ENCODE peak calls at places on chromosome 20, in ten cellular contexts. L is glutamatergic neuron, U is GM20000, Z is H4, T is Ammon's horn, O is ecto neural progenitor cell, B is iris pigment epithelial cell, J is neuronal stem cell, V is nephron progenitor cell, H is osteoblast. C is an unnamed sample.

GRCh38 chr20:34583524-34583923 is 25.0 kb downstream of the MAP1LC3A start:
- DNase-seq in T (no peak), H (no peak), J (no peak), Z (no peak), L (no peak), B (no peak), U (no peak), O (no peak), V (no peak), C (no peak)

GRCh38 chr20:60009826-60010616 is 51.8 kb downstream of the CDH26 start:
- DNase-seq in H (no peak), J (no peak), U (no peak), L (no peak), T (no peak), V (no peak), B (no peak), O (no peak), Z (no peak), C (no peak)

GRCh38 chr20:56171087-56172012 is 77.2 kb upstream of the MC3R start:
- DNase-seq in J (no peak), L (no peak), O (no peak), V (no peak), Z (peak; percentile 44), B (peak; percentile 4), T (peak; percentile 78), H (peak; percentile 31), U (no peak), C (no peak)

GRCh38 chr20:43015566-43015965 is 174.1 kb downstream of the PTPRT start:
- DNase-seq in V (no peak), J (no peak), T (no peak), H (no peak), O (no peak), U (no peak), B (no peak), Z (no peak), L (no peak), C (no peak)

GRCh38 chr20:58717278-58718091 is 24.9 kb downstream of the NPEPL1 start:
- DNase-seq in U (no peak), J (no peak), H (peak; percentile 52), V (no peak), Z (peak; percentile 4), B (no peak), L (no peak), T (peak; percentile 1), O (peak; percentile 38), C (no peak)

GRCh38 chr20:24097051-24097450 is 108.5 kb upstream of the GGTLC1 start:
- DNase-seq in U (no peak), J (no peak), B (no peak), V (no peak), O (no peak), L (no peak), Z (no peak), H (no peak), T (no peak), C (no peak)

GRCh38 chr20:23746321-23746720 is 4.4 kb downstream of the CST1 start:
- DNase-seq in Z (no peak), T (no peak), L (no peak), O (no peak), B (no peak), V (no peak), H (peak; percentile 11), U (no peak), J (no peak), C (no peak)

GRCh38 chr20:59645316-59645715 is 41.0 kb downstream of the PHACTR3 start:
- DNase-seq in T (peak; percentile 85), Z (no peak), B (no peak), H (no peak), U (no peak), J (no peak), L (no peak), V (no peak), O (peak; percentile 29), C (no peak)

GRCh38 chr20:17966432-17967312 is 1.9 kb downstream of the SNX5 start:
- DNase-seq in L (no peak), H (peak; percentile 70), Z (peak; percentile 26), T (no peak), J (no peak), B (peak; percentile 53), V (no peak), U (peak; percentile 42), O (no peak), C (peak; percentile 52)

GRCh38 chr20:20489054-20489453 is 121.2 kb downstream of the INSM1 start:
- DNase-seq in H (no peak), J (no peak), U (peak; percentile 49), O (no peak), T (no peak), V (no peak), Z (no peak), B (peak; percentile 23), L (no peak), C (peak; percentile 56)

GRCh38 chr20:57451759-57452661 is 60.8 kb downstream of the RBM38 start:
- DNase-seq in O (no peak), B (no peak), U (no peak), V (no peak), H (no peak), T (no peak), J (no peak), Z (no peak), L (no peak), C (no peak)

GRCh38 chr20:13788167-13788834 is 3.5 kb downstream of the NDUFAF5 start:
- DNase-seq in Z (peak; percentile 68), B (peak; percentile 81), V (peak; percentile 37), L (peak; percentile 68), H (peak; percentile 81), J (peak; percentile 21), O (peak; percentile 46), T (peak; percentile 57), U (peak; percentile 53), C (peak; percentile 58)

GRCh38 chr20:63703976-63704748 is 3.6 kb downstream of the ARFRP1 start:
- DNase-seq in B (no peak), H (peak; percentile 80), Z (peak; percentile 2), O (peak; percentile 39), L (no peak), J (no peak), T (no peak), V (no peak), U (peak; percentile 6), C (no peak)

GRCh38 chr20:37233471-37234253 is 28.0 kb downstream of the GHRH start:
- DNase-seq in J (no peak), L (no peak), O (no peak), B (no peak), V (no peak), H (no peak), U (no peak), T (no peak), Z (no peak), C (no peak)

GRCh38 chr20:10784337-10785183 is 110.8 kb upstream of the JAG1 start:
- DNase-seq in B (peak; percentile 21), T (no peak), J (no peak), H (no peak), O (no peak), L (no peak), Z (no peak), U (no peak), V (no peak), C (no peak)

GRCh38 chr20:33666293-33667244 is at the start of gene ACTL10:
- DNase-seq in T (peak; percentile 97), L (peak; percentile 91), J (peak; percentile 77), U (peak; percentile 97), Z (no peak), O (peak; percentile 91), V (peak; percentile 85), H (peak; percentile 100), B (peak; percentile 98), C (peak; percentile 99)

GRCh38 chr20:50296450-50297375 is 106.1 kb downstream of the CEBPB start:
- DNase-seq in U (no peak), L (no peak), O (no peak), V (no peak), B (no peak), J (no peak), H (peak; percentile 79), T (no peak), Z (no peak), C (no peak)

GRCh38 chr20:62352402-62353288 is 14.5 kb downstream of the LAMA5 start:
- DNase-seq in L (peak; percentile 19), H (peak; percentile 94), J (no peak), V (no peak), T (peak; percentile 83), Z (peak; percentile 60), B (no peak), U (no peak), O (no peak), C (no peak)

GRCh38 chr20:63628246-63628975 is 1.5 kb upstream of the GMEB2 start:
- DNase-seq in O (no peak), T (no peak), H (peak; percentile 97), U (peak; percentile 79), B (peak; percentile 68), L (peak; percentile 20), V (peak; percentile 26), J (no peak), Z (no peak), C (peak; percentile 76)

GRCh38 chr20:35339007-35339406 is 46.8 kb upstream of the FAM83C start:
- DNase-seq in B (peak; percentile 93), H (no peak), V (no peak), T (no peak), O (no peak), Z (peak; percentile 84), L (no peak), U (no peak), J (no peak), C (peak; percentile 99)

GRCh38 chr20:3710703-3711417 is 1.5 kb downstream of the SIGLEC1 start:
- DNase-seq in J (peak; percentile 80), B (peak; percentile 25), H (peak; percentile 97), O (peak; percentile 93), Z (peak; percentile 37), U (peak; percentile 88), T (peak; percentile 65), V (peak; percentile 94), L (peak; percentile 88), C (peak; percentile 12)

GRCh38 chr20:62808211-62808865 is 3.7 kb downstream of the OGFR start:
- DNase-seq in J (peak; percentile 57), L (peak; percentile 85), Z (no peak), U (peak; percentile 86), V (peak; percentile 89), O (peak; percentile 87), B (no peak), T (no peak), H (peak; percentile 100), C (peak; percentile 40)

GRCh38 chr20:24027229-24027628 is 38.6 kb upstream of the GGTLC1 start:
- DNase-seq in B (no peak), J (no peak), Z (no peak), U (peak; percentile 9), V (no peak), L (no peak), O (no peak), T (peak; percentile 43), H (no peak), C (no peak)

GRCh38 chr20:5065489-5066383 is 54.0 kb downstream of the PCNA start:
- DNase-seq in H (peak; percentile 97), J (no peak), O (no peak), L (no peak), U (no peak), V (no peak), B (peak; percentile 94), T (peak; percentile 27), Z (peak; percentile 99), C (peak; percentile 98)

GRCh38 chr20:17662333-17663039 is 19.6 kb downstream of the RRBP1 start:
- DNase-seq in B (peak; percentile 39), J (no peak), H (peak; percentile 95), T (peak; percentile 45), Z (no peak), L (no peak), V (no peak), U (no peak), O (no peak), C (peak; percentile 36)

GRCh38 chr20:23907579-23907978 is 28.0 kb upstream of the CST5 start:
- DNase-seq in U (no peak), H (no peak), O (no peak), T (no peak), V (no peak), B (no peak), Z (no peak), J (no peak), L (no peak), C (no peak)

C was measured in HCEC 1CT.